ENCODE peak calls at places on chromosomes 2 and 18, in four cellular contexts. G is NCI-H2081, Q is mucosa of gallbladder, O is HFF-Myc. H is an unnamed sample.

GRCh38 chr18:69916412-69916811 is 31.3 kb downstream of the CD226 start:
- DNase-seq in G (no peak), Q (no peak), O (no peak), H (no peak)

GRCh38 chr2:223041527-223042109 is 10.4 kb upstream of the KCNE4 start:
- DNase-seq in G (no peak), Q (peak; percentile 61), O (peak; percentile 83), H (peak; percentile 91)

GRCh38 chr2:239139566-239139965 is 261.3 kb downstream of the HDAC4 start:
- DNase-seq in G (no peak), Q (no peak), O (no peak), H (no peak)

GRCh38 chr18:11654736-11655604 is 34.1 kb upstream of the GNAL start:
- DNase-seq in G (no peak), Q (peak; percentile 44), O (no peak), H (no peak)

GRCh38 chr2:98128556-98129109 is 41.7 kb downstream of the VWA3B start:
- DNase-seq in G (no peak), Q (no peak), O (no peak), H (no peak)

GRCh38 chr2:1929001-1929400 is 184.7 kb upstream of the PXDN start:
- DNase-seq in G (no peak), Q (no peak), O (no peak), H (no peak)

GRCh38 chr18:13797157-13797611 is 26.8 kb upstream of the MC5R start:
- DNase-seq in G (no peak), Q (no peak), O (no peak), H (no peak)

GRCh38 chr18:39624934-39625333 is 2059.3 kb upstream of the CELF4 start:
- DNase-seq in G (no peak), Q (no peak), O (no peak), H (no peak)

GRCh38 chr2:106180602-106181001 is 13.5 kb downstream of the UXS1 start:
- DNase-seq in G (no peak), Q (no peak), O (no peak), H (no peak)

GRCh38 chr2:176002684-176003225 is 688 bp upstream of the LNPK start:
- DNase-seq in G (peak; percentile 14), Q (no peak), O (no peak), H (no peak)

GRCh38 chr18:25327631-25328030 is 24.3 kb downstream of the ZNF521 start:
- DNase-seq in G (no peak), Q (no peak), O (no peak), H (no peak)

GRCh38 chr2:108907822-108908716 is 81.0 kb downstream of the EDAR start:
- DNase-seq in G (no peak), Q (no peak), O (no peak), H (no peak)

GRCh38 chr2:141557329-141558098 is 573.3 kb downstream of the LRP1B start:
- DNase-seq in G (no peak), Q (no peak), O (peak; percentile 32), H (no peak)

GRCh38 chr2:179898873-179899272 is 37.5 kb upstream of the ZNF385B start:
- DNase-seq in G (peak; percentile 44), Q (no peak), O (peak; percentile 14), H (no peak)

GRCh38 chr2:17857016-17857415 is 21.5 kb upstream of the KCNS3 start:
- DNase-seq in G (no peak), Q (no peak), O (no peak), H (no peak)

GRCh38 chr2:63604666-63605065 is 15.9 kb downstream of the MDH1 start:
- DNase-seq in G (no peak), Q (no peak), O (no peak), H (no peak)

GRCh38 chr2:241849616-241850543 is 8.8 kb downstream of the PDCD1 start:
- DNase-seq in G (no peak), Q (no peak), O (no peak), H (no peak)

GRCh38 chr18:78638889-78639596 is 340.6 kb upstream of the SALL3 start:
- DNase-seq in G (no peak), Q (no peak), O (no peak), H (no peak)

GRCh38 chr18:57057890-57058289 is 89.0 kb upstream of the BOD1L2 start:
- DNase-seq in G (no peak), Q (no peak), O (no peak), H (no peak)

H was measured in brain pericyte.